ENCODE peak calls at places on chromosomes 6 and 20, in six cellular contexts. N is CD4-positive, alpha-beta memory T cell; T is amniotic stem cell; B is HT1080; Z is substantia nigra; D is CD8-positive, alpha-beta T cell. Q is an unnamed sample.

GRCh38 chr20:32651537-32651936 is 22.2 kb downstream of the C20orf203 start:
- DNase-seq in B (no peak), T (no peak), Z (no peak), N (no peak), D (no peak), Q (no peak)

GRCh38 chr6:53151676-53152075 is 3.0 kb upstream of the GCM1 start:
- DNase-seq in B (peak), N (no peak), T (no peak), Z (no peak), D (no peak), Q (no peak)

GRCh38 chr6:43878823-43879495 is 108.9 kb downstream of the VEGFA start:
- DNase-seq in T (no peak), D (no peak), Z (peak), N (no peak), B (no peak), Q (peak)

GRCh38 chr6:62891065-62891647 is 320.1 kb upstream of the FKBP1C start:
- DNase-seq in D (no peak), Z (no peak), N (no peak), B (no peak), T (no peak), Q (no peak)

GRCh38 chr6:121485359-121485809 is 49.9 kb downstream of the GJA1 start:
- DNase-seq in D (no peak), B (no peak), Z (no peak), T (no peak), N (no peak), Q (peak)

GRCh38 chr20:46084805-46085792 is 4.7 kb downstream of the NCOA5 start:
- DNase-seq in B (peak), D (no peak), T (no peak), N (no peak), Z (no peak), Q (peak)

GRCh38 chr6:33416386-33417126 is 1.4 kb downstream of the CUTA start:
- DNase-seq in Z (no peak), N (peak), D (no peak), T (no peak), B (no peak), Q (peak)

GRCh38 chr6:116596815-116597214 is 19.5 kb upstream of the RSPH4A start:
- DNase-seq in T (no peak), B (no peak), Z (no peak), N (no peak), D (no peak), Q (peak)

GRCh38 chr6:14453712-14454466 is 336.3 kb downstream of the CD83 start:
- DNase-seq in Z (no peak), B (no peak), T (no peak), N (no peak), D (no peak), Q (no peak)

GRCh38 chr20:50445367-50446151 is 64.6 kb upstream of the PTPN1 start:
- DNase-seq in T (no peak), B (no peak), Z (no peak), D (no peak), N (no peak), Q (no peak)

GRCh38 chr6:140203611-140204553 is 829.4 kb upstream of the CITED2 start:
- DNase-seq in N (no peak), T (peak), Z (no peak), B (peak), D (no peak), Q (no peak)

GRCh38 chr6:114404339-114404955 is 61.6 kb upstream of the HS3ST5 start:
- DNase-seq in D (no peak), Z (no peak), T (no peak), B (no peak), N (no peak), Q (no peak)

GRCh38 chr6:170464524-170464979 is 88.6 kb downstream of the PSMB1 start:
- DNase-seq in N (no peak), T (no peak), D (no peak), Z (no peak), B (no peak), Q (no peak)

GRCh38 chr6:30483677-30484279 is 5.5 kb upstream of the HLA-E start:
- DNase-seq in B (peak), N (peak), T (peak), Z (no peak), D (no peak), Q (peak)

GRCh38 chr20:33164763-33165095 is 3.2 kb upstream of the BPIFA2 start:
- DNase-seq in T (no peak), Z (no peak), N (no peak), B (no peak), D (no peak), Q (no peak)

GRCh38 chr6:35589904-35590303 is 77.2 kb upstream of the TULP1 start:
- DNase-seq in D (no peak), Z (no peak), N (no peak), T (no peak), B (no peak), Q (no peak)

GRCh38 chr6:113082691-113083090 is 735.6 kb downstream of the RFPL4B start:
- DNase-seq in B (no peak), Z (no peak), N (no peak), T (no peak), D (no peak), Q (peak)

GRCh38 chr20:43926691-43927090 is 12.0 kb downstream of the TOX2 start:
- DNase-seq in N (no peak), T (no peak), D (no peak), Z (no peak), B (no peak), Q (no peak)

Q was measured in NCI-H226.